ENCODE peak calls at places on chromosomes 2 and 18, in four cellular contexts. K, D, X and Y are unnamed samples.
A peak's percentile ranks its signal among the peaks of the same experiment; 100 is the strongest.

GRCh38 chr2:201411421-201411820 is 39.8 kb downstream of the TRAK2 start:
- DNase-seq in K (no peak), D (no peak), X (no peak), Y (no peak)

GRCh38 chr18:60982958-60983357 is 350.3 kb upstream of the CDH20 start:
- DNase-seq in K (no peak), D (no peak), X (no peak), Y (no peak)

GRCh38 chr2:120791961-120792295 is 56.3 kb downstream of the GLI2 start:
- DNase-seq in K (no peak), D (no peak), X (peak; percentile 69), Y (no peak)

GRCh38 chr2:3434005-3434404 is 54.5 kb downstream of the TRAPPC12 start:
- DNase-seq in K (no peak), D (no peak), X (no peak), Y (no peak)

GRCh38 chr2:221969087-221969829 is 329.5 kb downstream of the PAX3 start:
- DNase-seq in K (no peak), D (peak; percentile 33), X (peak; percentile 63), Y (peak; percentile 41)

GRCh38 chr2:54422072-54422581 is 34.0 kb upstream of the SPTBN1 start:
- DNase-seq in K (peak; percentile 4), D (no peak), X (no peak), Y (no peak)

GRCh38 chr2:7612969-7613368 is 695.8 kb downstream of the RNF144A start:
- DNase-seq in K (no peak), D (no peak), X (peak; percentile 71), Y (no peak)

GRCh38 chr2:11505652-11506610 is 27.9 kb upstream of the GREB1 start:
- DNase-seq in K (no peak), D (no peak), X (peak; percentile 59), Y (peak; percentile 87)

GRCh38 chr2:156505696-156506095 is 69.5 kb downstream of the GPD2 start:
- DNase-seq in K (no peak), D (no peak), X (no peak), Y (peak; percentile 19)

GRCh38 chr2:35548171-35548570 is 807.4 kb upstream of the CRIM1 start:
- DNase-seq in K (no peak), D (no peak), X (no peak), Y (no peak)

GRCh38 chr2:162261032-162261945 is 18.0 kb upstream of the FAP start:
- DNase-seq in K (no peak), D (no peak), X (peak; percentile 63), Y (peak; percentile 7)

GRCh38 chr18:21241224-21242131 is 554 bp upstream of the GREB1L start:
- DNase-seq in K (no peak), D (peak; percentile 52), X (peak; percentile 30), Y (no peak)

GRCh38 chr2:33275689-33276444 is 200.6 kb upstream of the RASGRP3 start:
- DNase-seq in K (peak; percentile 4), D (no peak), X (peak; percentile 99), Y (no peak)

GRCh38 chr2:111118455-111119003 is 2.2 kb upstream of the BCL2L11 start:
- DNase-seq in K (peak; percentile 1), D (peak; percentile 17), X (no peak), Y (no peak)

GRCh38 chr2:3741867-3742602 is 38.7 kb downstream of the DCDC2C start:
- DNase-seq in K (no peak), D (no peak), X (no peak), Y (no peak)

GRCh38 chr2:126534508-126534907 is 121.5 kb upstream of the GYPC start:
- DNase-seq in K (no peak), D (no peak), X (no peak), Y (peak; percentile 5)

GRCh38 chr2:47225061-47225783 is 70.1 kb upstream of the STPG4 start:
- DNase-seq in K (no peak), D (no peak), X (peak; percentile 79), Y (no peak)

GRCh38 chr2:176139170-176139611 is 9.7 kb downstream of the HOXD8 start:
- DNase-seq in K (no peak), D (no peak), X (no peak), Y (no peak)
- H3K4me3 ChIP-seq in K (no peak overlapping the region), D (no peak overlapping the region), X (no peak overlapping the region), Y (no peak overlapping the region)

GRCh38 chr2:170714156-170715061 is 728 bp upstream of the SP5 start:
- DNase-seq in K (no peak), D (peak; percentile 31), X (peak; percentile 41), Y (no peak)
- H3K4me3 ChIP-seq in K (peak overlapping the region; percentile 44), D (no peak overlapping the region), X (peak overlapping the region; percentile 74), Y (peak overlapping the region; percentile 38)

GRCh38 chr18:8069708-8070107 is 502.6 kb downstream of the PTPRM start:
- DNase-seq in K (no peak), D (no peak), X (no peak), Y (no peak)

DNA sequence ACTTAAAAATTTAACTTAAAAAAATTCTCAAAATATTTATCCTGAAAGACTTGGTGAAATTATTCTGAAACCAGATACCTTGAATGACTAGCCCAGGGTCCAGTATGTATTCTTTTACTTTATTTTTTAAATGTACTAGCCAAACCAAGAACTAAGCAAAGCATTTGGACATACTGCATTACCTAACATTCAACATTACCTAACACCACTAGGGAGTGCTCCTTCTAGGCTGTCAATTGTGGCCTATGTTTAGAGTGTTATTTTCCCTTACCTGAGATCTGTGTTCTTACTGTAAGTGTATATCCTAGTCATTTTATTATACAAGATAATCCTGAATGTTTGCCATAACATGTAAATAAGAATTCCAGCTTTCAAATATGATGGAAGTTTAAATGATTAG is 496.6 kb downstream of the PTPRM start:
- DNase-seq in K (no peak), D (no peak), X (peak; percentile 12), Y (no peak)
- H3K4me3 ChIP-seq in K (no peak overlapping the region), D (no peak overlapping the region), X (peak overlapping the region; percentile 54), Y (no peak overlapping the region)

DNA sequence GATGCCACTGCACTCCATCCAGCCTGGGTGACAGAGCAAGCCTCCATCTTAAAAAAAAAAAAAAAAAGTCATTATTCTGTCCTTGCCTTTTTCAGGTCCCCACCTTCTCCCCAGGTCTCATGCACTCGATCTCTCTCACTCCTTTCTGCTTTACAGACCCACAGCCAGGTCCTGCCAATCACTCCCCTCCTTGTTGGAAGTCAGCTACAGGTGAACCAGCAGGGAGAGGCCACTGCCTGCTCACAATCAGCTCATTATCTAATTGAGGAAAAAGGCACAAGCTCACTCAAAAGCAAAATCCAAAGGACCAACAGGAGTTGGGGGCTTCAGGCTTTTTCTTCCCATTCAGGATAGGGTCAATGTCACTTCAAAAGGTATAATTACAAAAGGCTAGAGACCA is 2.0 kb downstream of the WDFY1 start:
- DNase-seq in K (no peak), D (no peak), X (no peak), Y (no peak)
- H3K4me3 ChIP-seq in K (peak overlapping the region; percentile 86), D (peak overlapping the region; percentile 74), X (peak overlapping the region; percentile 92), Y (no peak overlapping the region)

GRCh38 chr2:85772841-85773491 is 19.2 kb downstream of the ATOH8 start:
- DNase-seq in K (no peak), D (no peak), X (no peak), Y (no peak)
- H3K4me3 ChIP-seq in K (no peak overlapping the region), D (no peak overlapping the region), X (peak overlapping the region; percentile 40), Y (no peak overlapping the region)